ENCODE peak calls at places on chromosomes 5 and 9, in seven cellular contexts. C, J, I, L, W, Z and O are unnamed samples.

GRCh38 chr9:117555964-117556629 is 141.2 kb upstream of the ASTN2 start:
- DNase-seq in J (no peak), Z (no peak), C (no peak), W (peak), I (peak), L (peak), O (no peak)

GRCh38 chr9:13552606-13553215 is 273.2 kb upstream of the MPDZ start:
- DNase-seq in W (no peak), J (no peak), L (no peak), I (no peak), C (no peak), Z (no peak), O (no peak)

GRCh38 chr5:159510282-159510681 is 180.0 kb upstream of the IL12B start:
- DNase-seq in J (peak), I (peak), W (peak), L (peak), C (peak), Z (no peak), O (peak)

GRCh38 chr5:38672059-38672791 is 115.8 kb upstream of the LIFR start:
- DNase-seq in I (no peak), C (peak), Z (no peak), J (peak), L (peak), W (no peak), O (no peak)

GRCh38 chr5:160621503-160621902 is 199.8 kb downstream of the PTTG1 start:
- DNase-seq in Z (no peak), J (no peak), I (no peak), W (no peak), L (no peak), C (peak), O (no peak)

GRCh38 chr5:171954721-171955120 is 51.7 kb downstream of the FBXW11 start:
- DNase-seq in Z (no peak), W (no peak), L (no peak), C (peak), I (no peak), J (no peak), O (no peak)

GRCh38 chr5:18314192-18314778 is 680.0 kb downstream of the TAF11L14 start:
- DNase-seq in J (no peak), I (no peak), W (no peak), C (peak), L (peak), Z (no peak), O (no peak)

GRCh38 chr5:74490814-74491213 is 149.7 kb downstream of the ENC1 start:
- DNase-seq in J (no peak), L (no peak), Z (no peak), W (no peak), C (no peak), I (no peak), O (no peak)

GRCh38 chr5:151264113-151264512 is 11.1 kb downstream of the GM2A start:
- DNase-seq in I (no peak), Z (no peak), L (peak), J (no peak), W (no peak), C (peak), O (no peak)

GRCh38 chr9:92709240-92709639 is 39.3 kb upstream of the IPPK start:
- DNase-seq in Z (no peak), L (no peak), W (no peak), C (peak), I (no peak), J (no peak), O (no peak)

GRCh38 chr9:90916147-90916734 is 114.6 kb downstream of the SYK start:
- DNase-seq in Z (no peak), J (no peak), C (no peak), I (no peak), L (no peak), W (no peak), O (no peak)

GRCh38 chr5:127839072-127839471 is 135.9 kb downstream of the CCDC192 start:
- DNase-seq in I (no peak), W (no peak), J (no peak), Z (no peak), L (no peak), C (no peak), O (no peak)

GRCh38 chr9:125989524-125990180 is 242.5 kb downstream of the PBX3 start:
- DNase-seq in Z (no peak), L (no peak), I (no peak), W (no peak), J (no peak), C (no peak), O (no peak)

GRCh38 chr5:41214199-41214598 is 867 bp upstream of the C6 start:
- DNase-seq in W (no peak), Z (no peak), C (no peak), L (peak), I (no peak), J (no peak), O (no peak)

GRCh38 chr9:93071464-93071863 is 13.0 kb downstream of the SUSD3 start:
- DNase-seq in W (no peak), I (no peak), C (peak), J (no peak), Z (no peak), L (peak), O (no peak)

GRCh38 chr5:33338336-33339110 is 102.2 kb upstream of the TARS1 start:
- DNase-seq in C (no peak), Z (no peak), I (no peak), J (no peak), L (no peak), W (no peak), O (no peak)
- TF ChIP-seq CTCF in C (no peak), Z (no peak), I (no peak), J (no peak), L (no peak), W (no peak), O (no peak)

GRCh38 chr9:36141288-36141687 is 4.8 kb downstream of the GLIPR2 start:
- DNase-seq in Z (no peak), L (peak), C (no peak), I (no peak), W (no peak), J (no peak), O (no peak)
- TF ChIP-seq CTCF in Z (no peak), L (peak), C (no peak), I (peak), W (peak), J (peak), O (peak)

GRCh38 chr5:141186897-141187512 is at the start of gene PCDHB9:
- DNase-seq in J (no peak), W (no peak), I (no peak), C (no peak), L (peak), Z (no peak), O (no peak)
- TF ChIP-seq CTCF in J (peak), W (no peak), I (peak), C (peak), L (peak), Z (no peak), O (peak)

DNA sequence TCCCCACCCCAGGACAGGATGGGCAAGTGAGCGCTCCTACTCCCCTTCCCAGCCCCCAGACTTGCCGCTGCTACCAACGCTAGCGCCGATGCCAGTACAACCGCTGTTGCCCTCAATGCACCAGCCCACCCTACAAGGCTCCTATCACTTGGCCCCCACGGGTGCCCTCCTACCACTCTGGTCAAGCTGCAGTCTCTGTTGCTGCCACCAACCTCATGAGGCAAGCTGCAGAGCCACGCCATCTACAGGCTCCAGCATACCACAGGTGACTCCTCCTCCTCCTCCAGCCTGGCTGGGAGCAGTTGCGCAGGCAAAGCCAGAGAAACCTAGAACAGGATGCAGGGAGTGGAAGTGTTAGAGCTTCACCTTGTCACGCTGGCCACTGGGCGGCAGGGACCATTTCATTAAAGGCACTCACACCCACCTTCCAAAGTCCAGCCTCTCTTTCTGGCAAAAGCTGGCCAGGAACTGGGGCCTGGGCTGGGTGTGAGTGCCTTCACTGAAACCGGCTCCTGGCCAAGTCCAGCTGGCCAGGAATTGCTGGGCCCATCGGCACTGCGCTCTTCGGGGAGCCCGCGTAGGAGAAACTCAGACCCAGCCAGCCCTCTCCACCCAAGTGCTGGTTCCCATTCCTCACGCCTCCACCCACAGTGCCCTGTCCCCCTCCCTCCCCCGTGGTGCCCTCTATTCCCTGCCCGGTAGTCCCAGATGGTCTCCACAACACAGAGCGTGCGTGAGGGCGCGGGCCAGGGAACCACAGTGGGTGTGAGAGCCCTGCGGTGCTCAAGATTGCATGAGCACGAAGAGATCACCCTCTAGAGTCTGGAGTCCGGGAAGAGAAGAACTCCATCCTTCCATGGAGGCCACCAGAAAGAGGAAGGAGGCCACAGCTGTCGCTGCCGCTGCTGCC is 1.6 kb upstream of the PCAT7 start:
- DNase-seq in W (peak), Z (no peak), C (no peak), J (no peak), L (no peak), I (no peak), O (no peak)
- TF ChIP-seq CTCF in W (peak), Z (no peak), C (no peak), J (no peak), L (no peak), I (no peak), O (no peak)

DNA sequence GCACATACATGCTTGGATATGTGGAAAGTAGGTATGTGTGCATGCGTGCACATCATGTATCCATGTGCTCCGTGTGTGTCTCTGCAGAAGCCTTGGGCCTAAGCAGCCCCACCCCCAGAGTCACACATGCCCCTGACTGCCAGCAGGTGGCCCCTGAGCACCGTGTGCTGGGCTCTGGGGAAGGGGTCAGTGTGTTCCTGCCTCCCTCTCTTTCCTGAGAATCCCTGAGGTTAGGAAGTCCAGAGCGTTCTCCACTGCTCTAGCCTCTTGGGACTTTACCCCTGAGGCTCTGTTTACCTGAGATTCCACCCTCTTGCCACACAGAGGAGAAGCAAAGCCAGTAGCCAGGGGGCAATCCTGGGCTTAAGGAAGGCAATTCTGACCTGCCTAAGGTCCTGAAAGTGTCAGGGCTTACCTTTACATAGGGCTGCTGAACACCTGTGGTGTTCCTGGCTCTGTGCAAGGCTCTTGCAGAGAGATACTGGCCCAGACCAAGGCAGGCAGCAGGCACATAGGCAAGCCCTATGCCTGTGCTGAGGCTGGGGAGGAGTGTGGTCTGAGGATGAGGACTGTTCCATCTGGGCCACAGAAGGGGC is 207.3 kb downstream of the TMEM38B start:
- DNase-seq in C (peak), I (peak), Z (no peak), L (peak), W (no peak), J (no peak), O (no peak)
- TF ChIP-seq CTCF in C (peak), I (peak), Z (no peak), L (peak), W (peak), J (peak), O (no peak)

GRCh38 chr9:134590240-134591081 is 51.1 kb upstream of the COL5A1 start:
- DNase-seq in I (no peak), J (no peak), Z (no peak), L (peak), C (no peak), W (no peak), O (no peak)

GRCh38 chr9:134591082-134591571 is 50.5 kb upstream of the COL5A1 start:
- DNase-seq in J (no peak), W (no peak), L (peak), Z (no peak), I (no peak), C (no peak), O (no peak)

GRCh38 chr9:134585021-134585561 is 56.5 kb upstream of the COL5A1 start:
- DNase-seq in L (no peak), I (no peak), W (no peak), J (no peak), C (no peak), Z (no peak), O (no peak)

GRCh38 chr9:134589748-134590147 is 51.9 kb upstream of the COL5A1 start:
- DNase-seq in J (no peak), I (no peak), C (no peak), W (no peak), L (no peak), Z (no peak), O (no peak)

DNA sequence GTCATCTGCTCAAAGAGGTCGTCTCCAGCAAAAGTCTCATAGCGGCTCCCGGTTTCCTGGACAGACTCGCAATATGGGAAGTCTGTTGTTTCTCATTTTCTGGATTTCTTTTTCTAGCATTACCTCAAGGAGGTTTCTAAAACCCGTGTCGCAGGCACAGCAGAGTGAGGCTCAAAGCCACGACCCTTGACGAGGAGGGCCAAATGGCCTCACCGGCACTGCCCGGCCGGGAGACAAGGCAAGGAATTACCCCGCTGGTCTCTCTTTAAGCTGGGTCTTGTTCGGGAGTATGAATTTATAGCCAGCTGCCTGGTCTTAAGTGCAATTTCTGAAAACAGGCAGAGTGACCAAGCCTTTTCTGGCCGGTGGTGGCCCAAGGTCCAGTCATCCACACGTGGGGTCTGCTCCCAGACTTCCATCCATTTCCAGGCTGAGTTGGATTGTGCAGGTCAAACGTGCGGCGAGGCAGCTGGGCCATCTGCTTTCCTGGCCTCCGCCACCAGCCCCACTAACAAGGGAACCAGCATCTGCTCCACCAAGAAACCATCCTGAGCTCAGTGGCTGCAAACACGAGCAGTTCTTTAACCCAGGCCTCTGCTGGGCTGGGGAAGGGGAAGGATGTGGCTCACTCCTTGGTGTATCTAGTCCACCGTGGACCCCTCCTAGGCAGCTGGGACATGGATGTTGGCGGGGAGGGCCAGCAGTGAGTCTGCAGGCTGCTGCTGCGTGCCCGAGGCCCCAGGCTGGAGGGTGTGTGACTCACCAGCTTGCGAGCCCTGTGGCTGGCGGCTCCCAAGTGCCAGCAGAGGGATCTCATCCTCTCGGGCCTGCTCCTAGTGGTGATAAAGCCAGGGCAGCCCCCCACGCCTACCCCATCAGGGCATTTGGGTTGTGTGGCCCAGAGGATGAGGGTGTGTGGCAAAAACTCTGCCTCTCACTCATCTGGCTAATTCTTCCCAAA is 55.6 kb upstream of the COL5A1 start:
- DNase-seq in W (no peak), L (peak), C (peak), J (no peak), I (no peak), Z (no peak), O (no peak)
- TF ChIP-seq CTCF in W (no peak), L (peak), C (no peak), J (peak), I (no peak), Z (no peak), O (peak)

GRCh38 chr5:140408750-140409241 is 7.2 kb downstream of the ANKHD1 start:
- DNase-seq in W (no peak), I (no peak), Z (no peak), J (no peak), L (no peak), C (peak), O (no peak)
- TF ChIP-seq CTCF in W (no peak), I (no peak), Z (no peak), J (no peak), L (no peak), C (no peak), O (no peak)

DNA sequence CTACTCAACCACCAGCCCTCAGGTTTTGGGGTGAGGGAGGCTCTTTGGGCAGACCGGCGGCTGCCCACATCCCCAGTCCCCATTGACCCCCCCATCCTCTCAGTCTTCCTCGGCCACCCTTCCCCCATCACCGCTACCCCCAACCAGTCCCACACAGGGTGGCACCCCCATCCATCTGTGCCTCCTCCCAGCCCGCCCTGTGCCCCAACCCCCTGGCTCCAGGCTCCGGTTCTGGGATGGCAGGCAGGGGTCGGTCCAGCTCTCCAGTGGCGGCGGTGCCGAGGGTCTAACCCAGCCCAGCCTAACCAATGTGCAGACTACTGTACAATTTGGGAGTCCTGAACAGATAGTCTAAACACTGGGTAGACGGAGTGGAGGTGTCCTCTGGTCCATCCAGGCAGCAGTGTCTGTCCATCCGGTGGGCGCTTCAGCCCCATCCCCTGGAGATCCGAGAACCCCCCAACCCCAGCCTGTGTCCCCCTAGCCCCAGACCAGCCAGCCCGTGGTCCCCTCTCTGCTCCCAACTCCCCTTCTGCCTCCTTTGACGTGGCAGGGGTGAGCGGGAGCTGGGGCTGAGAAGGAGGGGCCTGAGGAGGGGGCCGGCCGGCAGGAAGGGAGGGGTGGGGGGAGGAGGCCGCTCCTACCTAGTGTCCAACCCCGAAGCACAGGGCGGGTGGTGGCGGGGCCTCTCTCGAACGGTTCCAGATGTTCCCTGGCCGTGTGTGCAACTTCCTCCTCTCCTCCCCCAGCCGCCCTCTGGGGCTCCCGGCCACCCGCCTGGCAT is 31.2 kb downstream of the GOLGA2 start:
- DNase-seq in I (peak), J (peak), L (peak), C (no peak), Z (no peak), W (peak), O (peak)
- TF ChIP-seq CTCF in I (no peak), J (no peak), L (no peak), C (no peak), Z (no peak), W (no peak), O (no peak)

GRCh38 chr5:8756498-8757084 is 789.3 kb downstream of the SEMA5A start:
- DNase-seq in J (no peak), L (peak), W (peak), Z (no peak), I (no peak), C (peak), O (no peak)
- TF ChIP-seq CTCF in J (peak), L (peak), W (peak), Z (no peak), I (peak), C (peak), O (peak)

GRCh38 chr9:82376677-82377232 is 388.2 kb downstream of the SPATA31D1 start:
- DNase-seq in J (no peak), I (no peak), W (no peak), Z (no peak), C (no peak), L (no peak), O (no peak)
- TF ChIP-seq CTCF in J (no peak), I (no peak), W (no peak), Z (no peak), C (no peak), L (no peak), O (no peak)